ENCODE peak calls at places on chromosomes 2 and 18, in four cellular contexts. W is C1 segment of cervical spinal cord; I is activated CD4-positive, alpha-beta T cell treated with anti-CD3 and anti-CD28 coated beads, Interleukin-2, amount 50 U/mL, for 4 hours; E is NCI-H82. F is an unnamed sample.

GRCh38 chr2:144430722-144431163 is 89.2 kb downstream of the ZEB2 start:
- DNase-seq in W (peak; percentile 37), I (no peak), E (peak; percentile 8), F (no peak)

GRCh38 chr2:240453461-240454030 is 18.1 kb downstream of the GPC1 start:
- DNase-seq in W (no peak), I (no peak), E (no peak), F (no peak)

GRCh38 chr2:190864375-190864774 is 16.2 kb upstream of the GLS start:
- DNase-seq in W (no peak), I (no peak), E (no peak), F (no peak)

GRCh38 chr2:226756131-226756530 is 43.5 kb downstream of the IRS1 start:
- DNase-seq in W (no peak), I (no peak), E (no peak), F (no peak)

GRCh38 chr2:15625344-15626036 is 33.8 kb downstream of the DDX1 start:
- DNase-seq in W (no peak), I (no peak), E (no peak), F (no peak)

GRCh38 chr2:109373791-109374547 is 239.8 kb downstream of the SEPTIN10 start:
- DNase-seq in W (no peak), I (no peak), E (no peak), F (no peak)

GRCh38 chr2:108220191-108220590 is 19.6 kb upstream of the SULT1C3 start:
- DNase-seq in W (no peak), I (no peak), E (no peak), F (no peak)

GRCh38 chr2:25131567-25132295 is 36.6 kb downstream of the POMC start:
- DNase-seq in W (no peak), I (no peak), E (no peak), F (no peak)

GRCh38 chr2:224022474-224022873 is 16.6 kb downstream of the SERPINE2 start:
- DNase-seq in W (no peak), I (no peak), E (no peak), F (no peak)

GRCh38 chr18:45167109-45167551 is 448.1 kb upstream of the SLC14A2 start:
- DNase-seq in W (no peak), I (no peak), E (no peak), F (no peak)

GRCh38 chr18:8991131-8991530 is 111.4 kb upstream of the NDUFV2 start:
- DNase-seq in W (no peak), I (no peak), E (no peak), F (no peak)

GRCh38 chr18:37218022-37218590 is 347.5 kb downstream of the CELF4 start:
- DNase-seq in W (no peak), I (no peak), E (no peak), F (no peak)

GRCh38 chr2:223787358-223787757 is 50.0 kb downstream of the AP1S3 start:
- DNase-seq in W (no peak), I (no peak), E (no peak), F (no peak)

GRCh38 chr18:41113885-41114482 is 841.0 kb upstream of the PIK3C3 start:
- DNase-seq in W (no peak), I (no peak), E (no peak), F (no peak)

GRCh38 chr18:51168031-51168742 is 29.3 kb downstream of the MEX3C start:
- DNase-seq in W (no peak), I (no peak), E (no peak), F (no peak)

GRCh38 chr2:135792401-135793152 is 44.4 kb downstream of the LCT start:
- DNase-seq in W (no peak), I (no peak), E (no peak), F (no peak)

GRCh38 chr2:142165790-142166189 is 35.0 kb upstream of the LRP1B start:
- DNase-seq in W (no peak), I (no peak), E (peak; percentile 81), F (no peak)

GRCh38 chr2:1091895-1092585 is 141.4 kb downstream of the SNTG2 start:
- DNase-seq in W (no peak), I (no peak), E (no peak), F (no peak)

GRCh38 chr2:120539937-120540718 is 194.2 kb downstream of the INHBB start:
- DNase-seq in W (no peak), I (no peak), E (peak; percentile 93), F (no peak)

GRCh38 chr2:219469186-219469724 is 29.4 kb upstream of the GMPPA start:
- DNase-seq in W (no peak), I (no peak), E (no peak), F (no peak)

GRCh38 chr2:196696423-196697073 is 57.0 kb downstream of the CCDC150 start:
- DNase-seq in W (no peak), I (no peak), E (peak; percentile 10), F (no peak)

GRCh38 chr2:170715932-170716777 is 1.0 kb downstream of the SP5 start:
- DNase-seq in W (no peak), I (peak; percentile 10), E (peak; percentile 47), F (no peak)

GRCh38 chr2:220077488-220077887 is 450.1 kb downstream of the SLC4A3 start:
- DNase-seq in W (no peak), I (no peak), E (no peak), F (no peak)